ENCODE peak calls at places on chromosomes 11 and 22, in five cellular contexts. N is choroid plexus epithelial cell, E is colonic mucosa, L is ELF-1, Z is AG04449. U is an unnamed sample.

GRCh38 chr22:41526802-41527799 is 17.2 kb downstream of the POLR3H start:
- DNase-seq in N (peak), E (peak), L (peak), Z (no peak), U (no peak)

GRCh38 chr22:50670914-50671538 is 1.6 kb upstream of the SHANK3 start:
- DNase-seq in N (no peak), E (no peak), L (no peak), Z (no peak), U (no peak)

GRCh38 chr11:34114014-34114413 is 8.6 kb downstream of the NAT10 start:
- DNase-seq in N (no peak), E (no peak), L (no peak), Z (no peak), U (no peak)

GRCh38 chr11:46414899-46415298 is 23.3 kb upstream of the CHRM4 start:
- DNase-seq in N (no peak), E (no peak), L (no peak), Z (no peak), U (no peak)

GRCh38 chr11:111759375-111759774 is 6.8 kb downstream of the PPP2R1B start:
- DNase-seq in N (no peak), E (no peak), L (no peak), Z (no peak), U (no peak)

GRCh38 chr11:69636512-69636866 is 4.5 kb upstream of the CCND1 start:
- DNase-seq in N (peak), E (peak), L (peak), Z (no peak), U (peak)

GRCh38 chr22:22545084-22545483 is 14.0 kb downstream of the PRAME start:
- DNase-seq in N (no peak), E (no peak), L (no peak), Z (no peak), U (no peak)

GRCh38 chr22:46390652-46391301 is 55.3 kb downstream of the TRMU start:
- DNase-seq in N (peak), E (no peak), L (peak), Z (no peak), U (peak)

GRCh38 chr11:78038697-78039313 is 15.7 kb upstream of the KCTD14 start:
- DNase-seq in N (no peak), E (peak), L (no peak), Z (no peak), U (no peak)

GRCh38 chr11:2653930-2654739 is 45.7 kb downstream of the KCNQ1OT1 start:
- DNase-seq in N (no peak), E (peak), L (no peak), Z (no peak), U (peak)

GRCh38 chr11:12773591-12773990 is 99.4 kb downstream of the TEAD1 start:
- DNase-seq in N (peak), E (no peak), L (no peak), Z (no peak), U (no peak)

GRCh38 chr11:90134420-90135003 is at the start of gene NAALAD2:
- DNase-seq in N (peak), E (peak), L (peak), Z (no peak), U (peak)

GRCh38 chr11:289145-289705 is 299 bp downstream of the PGGHG start:
- DNase-seq in N (no peak), E (no peak), L (no peak), Z (no peak), U (peak)

GRCh38 chr22:33832558-33833151 is 87.6 kb downstream of the LARGE1 start:
- DNase-seq in N (peak), E (no peak), L (no peak), Z (no peak), U (no peak)

GRCh38 chr11:77677138-77677537 is 39.5 kb upstream of the CLNS1A start:
- DNase-seq in N (peak), E (no peak), L (no peak), Z (no peak), U (no peak)